ENCODE peak calls at places on chromosomes 16 and 17, in six cellular contexts. E is PC-3, L is AG09309, B is kidney epithelial cell, O is neural progenitor cell, H is A549. A is an unnamed sample.
A peak's percentile ranks its signal among the peaks of the same experiment; 100 is the strongest.

GRCh38 chr16:17397499-17397891 is 73.3 kb downstream of the XYLT1 start:
- DNase-seq in O (no peak), E (no peak), L (no peak), H (peak; percentile 35), B (no peak), A (no peak)

GRCh38 chr17:975321-975982 is 4.1 kb downstream of the NXN start:
- DNase-seq in H (no peak), L (no peak), B (no peak), O (no peak), E (no peak), A (no peak)

GRCh38 chr16:86576591-86577313 is 1.6 kb upstream of the FOXL1 start:
- DNase-seq in L (no peak), E (peak; percentile 57), H (no peak), B (no peak), O (no peak), A (no peak)

GRCh38 chr16:67258160-67258835 is 9.5 kb downstream of the SLC9A5 start:
- DNase-seq in B (no peak), L (no peak), E (no peak), H (no peak), O (no peak), A (no peak)

GRCh38 chr16:71626018-71626857 is at the start of gene MARVELD3:
- DNase-seq in L (no peak), H (no peak), B (no peak), E (peak; percentile 81), O (peak; percentile 51), A (no peak)

GRCh38 chr16:62256406-62256805 is 220.2 kb upstream of the CDH8 start:
- DNase-seq in B (no peak), L (no peak), H (peak; percentile 4), E (no peak), O (peak; percentile 40), A (peak; percentile 39)

GRCh38 chr16:19555938-19556778 is 655 bp downstream of the VPS35L start:
- DNase-seq in H (peak; percentile 68), O (peak; percentile 88), E (peak; percentile 6), B (no peak), L (no peak), A (no peak)

GRCh38 chr17:10149573-10150399 is 48.6 kb downstream of the GAS7 start:
- DNase-seq in B (peak; percentile 65), E (peak; percentile 37), H (peak; percentile 35), O (no peak), L (no peak), A (peak; percentile 82)

GRCh38 chr17:61005358-61005757 is 327.7 kb downstream of the BCAS3 start:
- DNase-seq in H (no peak), O (no peak), L (no peak), E (no peak), B (no peak), A (no peak)

DNA sequence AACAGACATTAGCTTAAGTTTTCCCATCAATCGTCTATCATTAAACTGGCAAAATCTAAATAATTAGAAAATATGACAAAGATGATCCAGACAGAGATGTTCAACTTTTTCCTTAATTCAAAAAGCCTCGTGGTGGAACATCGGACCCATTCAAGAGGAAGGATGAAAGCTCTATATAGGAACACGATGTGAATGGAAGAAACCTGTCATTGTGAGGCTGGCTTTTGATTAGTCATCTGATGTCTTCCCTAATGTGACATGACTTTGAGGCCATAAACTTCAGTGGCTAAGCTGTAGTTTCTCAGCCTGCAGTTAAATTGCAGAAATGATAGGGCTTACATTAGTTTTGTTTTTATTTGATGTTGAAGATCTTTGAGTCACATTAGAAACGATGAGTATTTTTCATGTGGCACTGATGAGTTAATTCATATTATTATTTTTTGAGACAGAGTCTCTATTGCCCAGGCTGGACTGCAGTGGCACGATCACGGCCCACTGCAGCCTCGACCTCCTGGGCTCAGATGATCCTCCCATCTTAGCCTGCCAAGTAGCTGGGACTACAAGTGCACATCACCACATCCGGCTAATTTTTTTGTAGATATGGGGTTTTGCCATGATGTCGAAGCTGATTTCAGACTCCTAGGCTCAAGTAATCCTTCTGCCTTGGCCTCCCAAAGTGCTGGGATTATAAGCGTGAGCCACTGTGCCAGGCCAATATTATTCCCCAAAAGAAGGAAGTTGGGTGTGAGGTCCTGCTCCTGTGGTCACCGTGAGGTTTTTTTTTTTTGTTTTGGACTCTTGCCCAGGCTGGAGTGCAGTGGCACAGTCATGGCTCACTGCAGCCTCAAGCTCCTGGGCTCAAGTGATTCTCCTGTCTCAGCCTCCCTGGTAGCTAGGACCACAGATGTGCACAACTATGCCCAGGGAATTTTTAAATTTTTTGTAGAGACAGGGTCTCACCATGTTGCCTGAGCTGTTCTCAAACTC is 1.3 kb downstream of the AMZ2 start:
- DNase-seq in O (no peak), L (no peak), E (no peak), B (no peak), H (no peak), A (no peak)
- TF ChIP-seq CTCF in O (no peak), L (no peak), E (no peak), B (no peak), H (no peak), A (no peak)

DNA sequence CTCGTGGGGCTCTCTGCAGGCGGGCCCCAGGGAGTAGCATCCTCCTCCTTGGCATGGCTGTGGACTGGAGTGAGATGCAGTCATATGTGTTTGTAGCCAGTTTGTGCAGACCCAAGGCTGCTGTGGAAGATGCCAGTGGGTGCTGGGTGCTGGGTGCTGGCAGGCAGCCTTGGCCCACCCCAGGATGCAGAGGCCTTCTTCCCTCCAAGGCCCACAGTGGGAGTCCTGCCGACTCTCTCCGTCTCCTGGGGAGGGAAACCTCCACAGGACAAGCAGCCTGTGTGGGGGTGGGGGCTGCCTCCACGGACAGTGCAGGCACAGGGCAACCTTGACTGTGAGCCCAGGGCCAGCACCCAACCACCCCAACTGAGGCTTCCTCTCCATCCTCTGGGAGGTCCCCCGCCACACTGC is 13.8 kb upstream of the TMEM92 start:
- DNase-seq in O (no peak), L (no peak), E (no peak), B (no peak), H (no peak), A (no peak)
- H3K4me3 ChIP-seq in O (no peak overlapping the region), L (no peak overlapping the region), E (no peak overlapping the region), B (no peak overlapping the region), H (no peak overlapping the region), A (no peak overlapping the region)

DNA sequence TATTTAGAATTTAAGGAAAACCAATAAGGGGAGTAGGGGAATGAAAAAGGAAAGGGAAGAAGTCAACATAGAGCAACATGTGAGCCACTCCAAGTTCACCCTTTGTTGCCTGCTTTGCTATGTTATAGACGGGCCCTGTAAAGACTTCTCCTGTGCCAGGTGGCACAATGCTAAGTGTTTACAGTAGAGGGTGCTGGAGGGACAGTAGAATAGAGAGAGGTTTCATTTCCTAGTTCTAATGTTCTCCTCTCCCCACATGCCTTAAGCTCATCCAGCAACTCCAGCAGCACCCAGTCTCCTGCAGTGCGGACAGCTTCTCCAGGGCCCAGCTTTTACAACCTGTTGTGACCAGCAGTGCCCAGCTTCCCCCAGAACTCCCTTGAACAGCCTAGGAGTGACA is 468.0 kb downstream of the HS3ST3B1 start:
- DNase-seq in E (no peak), L (no peak), O (no peak), B (no peak), H (peak; percentile 19), A (no peak)
- TF ChIP-seq CTCF in E (no peak), L (no peak), O (no peak), B (no peak), H (no peak), A (no peak)

DNA sequence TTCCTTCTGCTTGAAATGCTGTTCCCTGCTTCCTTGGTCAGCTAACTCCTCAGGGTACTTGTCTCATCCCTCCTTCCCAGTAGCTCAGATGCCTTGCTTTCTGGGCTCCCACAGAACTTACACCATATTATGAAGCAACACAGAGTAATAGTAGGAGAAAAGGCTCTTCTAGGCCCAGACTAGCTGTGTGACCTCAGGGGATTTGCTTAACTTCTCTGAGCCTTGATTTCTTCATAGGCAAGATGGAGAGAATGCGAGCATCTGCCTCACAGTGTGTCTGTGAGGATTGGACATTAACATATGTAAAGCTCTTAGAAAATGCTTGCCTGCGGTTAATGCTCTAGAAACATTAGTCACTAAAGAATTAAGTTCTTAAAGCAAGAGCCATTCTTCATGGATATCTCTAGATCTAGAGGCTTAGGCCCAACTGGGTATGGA is 22.3 kb upstream of the PECAM1 start:
- DNase-seq in L (no peak), E (no peak), O (no peak), H (no peak), B (no peak), A (peak; percentile 35)
- H3K4me3 ChIP-seq in L (no peak overlapping the region), E (no peak overlapping the region), O (no peak overlapping the region), H (no peak overlapping the region), B (no peak overlapping the region), A (no peak overlapping the region)

GRCh38 chr16:76278976-76279375 is 1.8 kb downstream of the CNTNAP4 start:
- DNase-seq in O (peak; percentile 55), L (no peak), B (no peak), H (peak; percentile 26), E (peak; percentile 20), A (no peak)
- TF ChIP-seq CTCF in O (peak; percentile 56), L (no peak), B (no peak), H (peak; percentile 20), E (peak; percentile 49), A (no peak)

GRCh38 chr16:11621920-11622651 is 35.4 kb upstream of the LITAF start:
- DNase-seq in E (no peak), B (no peak), O (no peak), H (no peak), L (no peak), A (no peak)
- H3K4me3 ChIP-seq in E (no peak overlapping the region), B (no peak overlapping the region), O (no peak overlapping the region), H (no peak overlapping the region), L (peak overlapping the region; percentile 5), A (no peak overlapping the region)

GRCh38 chr17:48676963-48677558 is 45.3 kb downstream of the PRAC1 start:
- DNase-seq in L (no peak), H (no peak), E (no peak), B (no peak), O (no peak), A (no peak)
- TF ChIP-seq CTCF in L (no peak), H (no peak), E (no peak), B (no peak), O (no peak), A (no peak)

GRCh38 chr17:40348136-40348504 is 16.4 kb downstream of the GJD3 start:
- DNase-seq in O (no peak), H (no peak), L (no peak), B (no peak), E (no peak), A (no peak)

GRCh38 chr17:40346061-40346767 is 18.3 kb downstream of the GJD3 start:
- DNase-seq in E (no peak), O (no peak), B (no peak), L (no peak), H (no peak), A (no peak)

GRCh38 chr17:40346768-40347154 is 17.8 kb downstream of the GJD3 start:
- DNase-seq in H (no peak), O (no peak), E (no peak), B (no peak), L (no peak), A (no peak)

GRCh38 chr17:40348562-40349476 is 15.7 kb downstream of the GJD3 start:
- DNase-seq in B (no peak), H (no peak), O (no peak), E (no peak), L (no peak), A (no peak)

GRCh38 chr17:40347319-40348135 is 17.0 kb downstream of the GJD3 start:
- DNase-seq in H (no peak), E (no peak), O (no peak), B (no peak), L (no peak), A (no peak)
- H3K4me3 ChIP-seq in H (no peak overlapping the region), E (no peak overlapping the region), O (no peak overlapping the region), B (no peak overlapping the region), L (no peak overlapping the region), A (peak overlapping the region; percentile 10)

A was measured in retinal pigment epithelial cell.